ENCODE peak calls at places on chromosomes 4 and X, in seven cellular contexts. J is right lobe of liver; D is psoas muscle; R is spleen; C is CD8-positive, alpha-beta T cell; Y is Panc1; O is upper lobe of right lung. V is an unnamed sample. For H3K4me1, the result is how much of the 10 kb centered on the place peaks cover.

GRCh38 chr4:47118192-47118879 is 87.0 kb downstream of the GABRB1 start:
- DNase-seq in J (no peak), D (no peak), R (no peak), C (no peak), Y (no peak), O (no peak), V (no peak)

GRCh38 chr4:147760695-147761094 is 28.8 kb downstream of the ARHGAP10 start:
- DNase-seq in J (no peak), D (no peak), R (no peak), C (no peak), Y (no peak), O (no peak), V (no peak)

GRCh38 chr4:33334416-33334815 is 2614.2 kb downstream of the PCDH7 start:
- DNase-seq in J (no peak), D (no peak), R (no peak), C (no peak), Y (no peak), O (no peak), V (no peak)

GRCh38 chrX:49754238-49754857 is 58.6 kb upstream of the PAGE1 start:
- DNase-seq in J (no peak), D (peak), R (no peak), C (peak), Y (no peak), O (peak), V (no peak)

GRCh38 chr4:4519296-4519898 is 22.5 kb downstream of the STX18 start:
- DNase-seq in J (no peak), D (no peak), R (no peak), C (no peak), Y (no peak), O (no peak), V (no peak)

GRCh38 chrX:42797646-42798045 is 19.7 kb upstream of the PPP1R2C start:
- DNase-seq in J (no peak), D (no peak), R (no peak), C (no peak), Y (no peak), O (no peak), V (no peak)

GRCh38 chrX:45001038-45001437 is 128.1 kb downstream of the KDM6A start:
- DNase-seq in J (no peak), D (no peak), R (no peak), C (no peak), Y (no peak), O (no peak), V (no peak)

GRCh38 chrX:11555759-11556158 is 110.0 kb downstream of the ARHGAP6 start:
- DNase-seq in J (no peak), D (no peak), R (no peak), C (no peak), Y (no peak), O (no peak), V (no peak)

GRCh38 chr4:185317880-185318279 is 77.8 kb downstream of the LRP2BP start:
- DNase-seq in J (no peak), D (no peak), R (no peak), C (no peak), Y (no peak), O (no peak), V (no peak)

GRCh38 chr4:81493895-81494490 is 22.3 kb upstream of the RASGEF1B start:
- DNase-seq in J (no peak), D (no peak), R (no peak), C (no peak), Y (no peak), O (no peak), V (no peak)

GRCh38 chrX:144732588-144732987 is 514.7 kb upstream of the SPANXN1 start:
- DNase-seq in J (no peak), D (no peak), R (no peak), C (no peak), Y (no peak), O (no peak), V (no peak)

GRCh38 chr4:95910749-95911148 is 70.9 kb downstream of the PDHA2 start:
- DNase-seq in J (no peak), D (no peak), R (no peak), C (no peak), Y (no peak), O (no peak), V (no peak)

GRCh38 chr4:102826890-102827673 is at the start of gene UBE2D3:
- DNase-seq in J (peak), D (peak), R (peak), C (peak), Y (peak), O (peak), V (peak)

GRCh38 chrX:119374736-119375135 is 24.4 kb upstream of the SLC25A43 start:
- DNase-seq in J (no peak), D (no peak), R (no peak), C (no peak), Y (no peak), O (no peak), V (no peak)

GRCh38 chr4:16229604-16230003 is 3.3 kb upstream of the TAPT1 start:
- DNase-seq in J (no peak), D (no peak), R (no peak), C (no peak), Y (no peak), O (no peak), V (no peak)

GRCh38 chr4:148090029-148090428 is 352.2 kb downstream of the NR3C2 start:
- DNase-seq in J (no peak), D (no peak), R (no peak), C (no peak), Y (no peak), O (no peak), V (no peak)

GRCh38 chr4:70183168-70183939 is 12.2 kb upstream of the ODAM start:
- DNase-seq in J (no peak), D (no peak), R (no peak), C (no peak), Y (no peak), O (no peak), V (peak)

GRCh38 chr4:150310159-150310895 is 232.1 kb downstream of the DCLK2 start:
- DNase-seq in J (no peak), D (no peak), R (no peak), C (no peak), Y (no peak), O (no peak), V (no peak)

GRCh38 chrX:31271615-31272471 is 200.0 kb upstream of the FTHL17 start:
- DNase-seq in J (no peak), D (no peak), R (no peak), C (no peak), Y (no peak), O (no peak), V (no peak)

GRCh38 chr4:112145820-112146813 is 863 bp downstream of the FAM241A start:
- DNase-seq in J (peak), D (peak), R (peak), C (peak), Y (no peak), O (peak), V (peak)

GRCh38 chr4:89324671-89325070 is 17.1 kb upstream of the GPRIN3 start:
- DNase-seq in J (no peak), D (no peak), R (no peak), C (no peak), Y (no peak), O (no peak), V (no peak)

GRCh38 chrX:13387656-13388421 is 68.0 kb upstream of the ATXN3L start:
- DNase-seq in J (no peak), D (no peak), R (no peak), C (no peak), Y (no peak), O (no peak), V (no peak)

GRCh38 chr4:38028556-38028955 is 68.4 kb downstream of the PTTG2 start:
- DNase-seq in J (no peak), D (no peak), R (no peak), C (no peak), Y (no peak), O (no peak), V (no peak)

GRCh38 chrX:107576841-107577240 is 51.5 kb upstream of the PRPS1 start:
- DNase-seq in J (no peak), D (no peak), R (no peak), C (no peak), Y (no peak), O (no peak), V (no peak)

GRCh38 chrX:133362538-133362937 is 52.8 kb downstream of the GPC4 start:
- DNase-seq in J (no peak), D (no peak), R (no peak), C (no peak), Y (no peak), O (no peak), V (no peak)

GRCh38 chr4:101334963-101335572 is 12.3 kb downstream of the PPP3CA start:
- DNase-seq in J (no peak), D (no peak), R (no peak), C (no peak), Y (no peak), O (no peak), V (no peak)

GRCh38 chrX:11105080-11105479 is 6.1 kb upstream of the HCCS start:
- DNase-seq in J (no peak), D (no peak), R (no peak), C (no peak), Y (no peak), O (no peak), V (no peak)

GRCh38 chr4:182089326-182089725 is 153.9 kb upstream of the TENM3 start:
- DNase-seq in J (no peak), D (no peak), R (no peak), C (no peak), Y (no peak), O (no peak), V (no peak)
- TF ChIP-seq CTCF in J (peak), D (no peak), R (no peak), C (no peak), Y (peak), O (no peak), V (no peak)

GRCh38 chr4:94480362-94480951 is 28.7 kb downstream of the PDLIM5 start:
- DNase-seq in J (no peak), D (no peak), R (no peak), C (no peak), Y (no peak), O (no peak), V (no peak)

GRCh38 chr4:94472056-94472826 is 20.5 kb downstream of the PDLIM5 start:
- DNase-seq in J (no peak), D (no peak), R (no peak), C (no peak), Y (no peak), O (no peak), V (no peak)

GRCh38 chr4:94479358-94480141 is 27.8 kb downstream of the PDLIM5 start:
- DNase-seq in J (no peak), D (no peak), R (no peak), C (no peak), Y (no peak), O (no peak), V (no peak)

GRCh38 chr4:94475794-94476193 is 24.1 kb downstream of the PDLIM5 start:
- DNase-seq in J (no peak), D (no peak), R (no peak), C (no peak), Y (no peak), O (no peak), V (no peak)
- H3K4me1 ChIP-seq in J (under half), D (half or more), R (under half), C (under half), Y (under half), O (under half), V (under half)

DNA sequence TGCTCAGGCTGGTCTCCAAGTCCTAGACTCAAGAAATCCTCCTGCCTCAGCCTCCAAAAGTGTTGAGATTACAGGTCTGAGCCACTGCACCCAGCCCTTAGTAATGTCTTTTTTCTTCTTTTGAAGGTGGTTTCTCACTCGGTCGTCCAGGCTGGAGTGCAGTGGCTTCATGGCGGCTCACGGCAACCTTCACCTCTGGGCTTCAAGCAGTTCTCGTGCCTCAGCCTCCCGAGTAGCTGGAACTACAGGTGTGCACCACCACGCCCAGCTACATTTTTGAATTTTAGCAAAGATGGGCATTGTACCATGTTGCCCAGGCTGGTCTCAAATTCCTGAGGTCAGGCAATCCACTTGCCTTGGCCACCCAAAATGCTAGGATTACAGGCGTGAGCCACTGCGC is 32.3 kb upstream of the ASMTL start:
- DNase-seq in J (no peak), D (no peak), R (peak), C (no peak), Y (no peak), O (peak), V (no peak)
- TF ChIP-seq CTCF in J (no peak), D (no peak), R (no peak), C (no peak), Y (no peak), O (no peak), V (no peak)

GRCh38 chrX:154000051-154000450 is 19.7 kb downstream of the IRAK1 start:
- DNase-seq in J (no peak), D (no peak), R (no peak), C (no peak), Y (no peak), O (no peak), V (no peak)
- H3K4me1 ChIP-seq in J (under half), D (under half), R (under half), C (under half), Y (under half), O (under half), V (under half)

GRCh38 chrX:23228454-23228853 is 106.2 kb upstream of the PTCHD1 start:
- DNase-seq in J (no peak), D (no peak), R (no peak), C (no peak), Y (no peak), O (no peak), V (no peak)

GRCh38 chrX:23223169-23223568 is 111.5 kb upstream of the PTCHD1 start:
- DNase-seq in J (no peak), D (no peak), R (no peak), C (no peak), Y (no peak), O (no peak), V (no peak)

DNA sequence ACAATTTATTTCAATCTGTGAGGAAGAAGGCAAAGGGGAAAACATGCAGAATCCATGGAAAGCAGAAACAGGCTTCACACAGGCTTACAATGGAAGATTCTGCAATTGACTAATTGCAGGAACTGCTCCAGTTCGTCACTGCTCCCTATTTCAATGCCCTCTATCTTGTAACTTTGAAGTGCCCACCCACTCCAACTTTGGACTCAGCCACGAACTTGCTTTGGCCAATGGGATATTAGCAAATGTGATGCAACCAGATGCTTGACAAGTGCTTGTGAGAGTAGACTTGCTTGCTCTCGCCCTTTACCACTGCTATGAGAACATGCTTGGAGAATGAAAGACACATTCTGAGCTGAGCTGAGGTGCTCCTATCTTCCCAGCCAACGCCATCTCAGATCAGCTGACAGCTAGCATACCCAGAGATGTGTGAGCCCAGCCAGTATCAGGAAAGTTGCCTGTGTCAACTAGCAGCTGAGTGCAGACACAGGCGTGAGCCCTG is 105.7 kb upstream of the PTCHD1 start:
- DNase-seq in J (no peak), D (no peak), R (no peak), C (no peak), Y (no peak), O (no peak), V (no peak)
- TF ChIP-seq CTCF in J (no peak), D (no peak), R (no peak), C (no peak), Y (no peak), O (no peak), V (no peak)

V was measured in mucosa of descending colon.